ENCODE peak calls at places on chromosomes 12 and 14, in five cellular contexts. Q, B, S, C and Y are unnamed samples.

GRCh38 chr12:26868505-26869494 is 35.8 kb upstream of the ITPR2 start:
- DNase-seq in B (no peak), S (no peak), C (no peak), Q (no peak), Y (no peak)

GRCh38 chr14:22671622-22672021 is 27.5 kb upstream of the OR6J1 start:
- DNase-seq in S (no peak), B (no peak), Q (no peak), C (no peak), Y (no peak)

GRCh38 chr14:64919215-64919614 is 5.0 kb downstream of the CHURC1 start:
- DNase-seq in Q (no peak), C (no peak), S (no peak), B (no peak), Y (no peak)

GRCh38 chr12:12294215-12295005 is 27.6 kb upstream of the LRP6 start:
- DNase-seq in B (no peak), Q (no peak), C (peak; percentile 64), S (no peak), Y (no peak)

GRCh38 chr12:85527192-85527591 is 247.2 kb downstream of the ALX1 start:
- DNase-seq in Q (peak; percentile 37), C (no peak), S (no peak), B (no peak), Y (no peak)

GRCh38 chr14:29548948-29549370 is 378.7 kb downstream of the PRKD1 start:
- DNase-seq in Q (no peak), S (no peak), B (peak; percentile 8), C (peak; percentile 83), Y (no peak)

GRCh38 chr12:106919910-106920544 is 35.7 kb upstream of the TMEM263 start:
- DNase-seq in Q (no peak), C (peak; percentile 77), B (peak; percentile 48), S (no peak), Y (no peak)

GRCh38 chr12:2627343-2628191 is 167.2 kb upstream of the FKBP4 start:
- DNase-seq in B (no peak), Q (no peak), C (no peak), S (no peak), Y (no peak)

DNA sequence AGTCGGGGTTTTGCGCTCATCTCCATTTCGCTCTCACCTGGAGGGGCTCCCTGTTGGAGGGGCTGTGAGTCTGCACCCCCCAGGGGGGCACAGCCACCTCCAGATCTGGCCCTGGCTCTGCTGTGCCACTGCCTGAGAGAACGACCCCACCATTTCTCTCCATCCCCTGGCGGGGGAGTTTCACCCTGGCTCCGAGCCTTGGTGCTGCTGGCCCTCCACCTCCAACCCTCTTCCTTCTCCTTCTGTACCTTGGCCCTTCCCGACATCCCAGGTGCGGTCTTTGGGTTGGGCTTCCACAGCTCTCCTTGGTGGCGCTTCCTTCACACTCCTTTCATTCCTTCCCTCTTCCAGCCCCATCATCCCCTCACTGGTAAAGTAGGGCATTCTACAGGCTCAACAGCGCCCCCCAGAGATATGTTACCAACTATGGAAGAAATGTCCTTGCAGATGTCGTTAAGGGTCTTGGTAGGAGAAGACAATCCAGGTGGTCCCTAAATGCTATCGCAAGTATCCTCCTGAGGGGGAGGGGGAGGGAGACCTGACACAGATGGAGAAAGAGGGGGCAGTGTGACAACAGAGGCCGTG is 16.3 kb downstream of the SERPINA1 start:
- DNase-seq in B (no peak), S (no peak), Q (no peak), C (no peak), Y (no peak)
- TF ChIP-seq CTCF in B (no peak), S (no peak), Q (peak; percentile 40), C (no peak), Y (peak; percentile 7)

GRCh38 chr14:31084385-31084784 is 58.2 kb upstream of the STRN3 start:
- DNase-seq in C (no peak), B (no peak), S (no peak), Q (peak; percentile 28), Y (no peak)
- TF ChIP-seq CTCF in C (no peak), B (no peak), S (no peak), Q (peak; percentile 19), Y (no peak)

GRCh38 chr12:30782316-30783173 is 27.8 kb upstream of the CAPRIN2 start:
- DNase-seq in C (no peak), S (no peak), Q (no peak), B (no peak), Y (no peak)
- TF ChIP-seq CTCF in C (no peak), S (no peak), Q (no peak), B (no peak), Y (no peak)

DNA sequence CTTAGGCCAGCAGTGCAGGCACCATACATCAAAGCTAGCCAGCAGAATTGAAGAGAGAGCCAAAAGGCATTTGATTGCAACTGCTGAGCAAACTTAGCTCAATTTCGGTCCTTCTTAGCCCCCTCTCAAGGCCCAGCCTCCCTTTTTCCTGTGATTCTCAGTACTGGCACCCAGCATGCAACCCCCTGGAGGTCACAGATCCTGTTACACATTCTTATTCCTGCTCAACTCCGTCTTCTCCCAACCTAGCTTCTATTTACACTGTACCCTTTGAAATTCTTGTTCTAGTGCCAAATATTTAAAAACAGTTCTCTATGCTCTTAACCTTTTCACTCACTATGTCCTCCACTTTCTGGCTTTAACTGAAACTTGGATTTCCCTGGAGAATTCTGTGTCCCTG is 131.3 kb upstream of the CPSF6 start:
- DNase-seq in S (no peak), Q (no peak), C (peak; percentile 35), B (peak; percentile 11), Y (no peak)
- TF ChIP-seq CTCF in S (no peak), Q (no peak), C (peak; percentile 15), B (no peak), Y (peak; percentile 23)

GRCh38 chr12:100565987-100566545 is 7.4 kb upstream of the GAS2L3 start:
- DNase-seq in B (no peak), S (no peak), C (no peak), Q (no peak), Y (no peak)
- TF ChIP-seq CTCF in B (no peak), S (no peak), C (no peak), Q (no peak), Y (no peak)